ENCODE peak calls at places on chromosomes 7 and 10, in ten cellular contexts. K, N, B, V, U, C, Y, Q, A and E are unnamed samples.
A peak's percentile ranks its signal among the peaks of the same experiment; 100 is the strongest.

GRCh38 chr7:78620931-78621330 is 822.4 kb downstream of the PHTF2 start:
- DNase-seq in K (peak; percentile 3), N (no peak), B (no peak), V (peak; percentile 12), U (no peak), C (peak; percentile 4), Y (peak; percentile 70), Q (no peak), A (peak; percentile 14), E (no peak)

GRCh38 chr10:93224005-93224779 is 150.5 kb downstream of the CYP26A1 start:
- DNase-seq in K (no peak), N (no peak), B (no peak), V (no peak), U (no peak), C (no peak), Y (no peak), Q (no peak), A (no peak), E (no peak)

GRCh38 chr10:95790982-95791381 is 35.0 kb downstream of the ENTPD1 start:
- DNase-seq in K (no peak), N (no peak), B (no peak), V (no peak), U (no peak), C (no peak), Y (no peak), Q (no peak), A (no peak), E (no peak)

GRCh38 chr7:7931626-7932025 is 37.0 kb upstream of the GLCCI1 start:
- DNase-seq in K (no peak), N (no peak), B (no peak), V (no peak), U (no peak), C (no peak), Y (no peak), Q (no peak), A (no peak), E (no peak)

GRCh38 chr10:110410329-110411046 is 87.2 kb upstream of the DUSP5 start:
- DNase-seq in K (peak; percentile 98), N (no peak), B (no peak), V (peak; percentile 98), U (peak; percentile 65), C (peak; percentile 97), Y (no peak), Q (peak; percentile 77), A (peak; percentile 97), E (no peak)

GRCh38 chr10:78139336-78139735 is 105.7 kb downstream of the RPS24 start:
- DNase-seq in K (no peak), N (no peak), B (no peak), V (no peak), U (no peak), C (no peak), Y (peak; percentile 10), Q (no peak), A (no peak), E (no peak)

GRCh38 chr7:129438281-129438838 is 4.1 kb downstream of the STRIP2 start:
- DNase-seq in K (no peak), N (no peak), B (no peak), V (no peak), U (no peak), C (no peak), Y (no peak), Q (no peak), A (no peak), E (no peak)

GRCh38 chr7:54904130-54904529 is 114.7 kb upstream of the EGFR start:
- DNase-seq in K (peak; percentile 74), N (no peak), B (no peak), V (peak; percentile 97), U (no peak), C (peak; percentile 93), Y (no peak), Q (no peak), A (no peak), E (peak; percentile 32)

GRCh38 chr7:43844257-43844656 is 25.1 kb downstream of the MRPS24 start:
- DNase-seq in K (no peak), N (no peak), B (no peak), V (no peak), U (no peak), C (no peak), Y (no peak), Q (no peak), A (no peak), E (no peak)

GRCh38 chr7:28020302-28020940 is 160.2 kb downstream of the JAZF1 start:
- DNase-seq in K (peak; percentile 49), N (peak; percentile 71), B (peak; percentile 71), V (peak; percentile 77), U (peak; percentile 65), C (peak; percentile 86), Y (peak; percentile 78), Q (peak; percentile 58), A (peak; percentile 73), E (peak; percentile 74)

GRCh38 chr7:106870983-106871410 is 5.9 kb downstream of the PIK3CG start:
- DNase-seq in K (peak; percentile 27), N (no peak), B (no peak), V (peak; percentile 49), U (no peak), C (peak; percentile 5), Y (no peak), Q (no peak), A (no peak), E (no peak)

GRCh38 chr7:139673230-139673629 is 104.6 kb downstream of the HIPK2 start:
- DNase-seq in K (no peak), N (no peak), B (peak; percentile 51), V (no peak), U (peak; percentile 67), C (no peak), Y (peak; percentile 52), Q (peak; percentile 35), A (no peak), E (no peak)

GRCh38 chr7:33604015-33604414 is 301.3 kb upstream of the BMPER start:
- DNase-seq in K (no peak), N (no peak), B (no peak), V (peak; percentile 15), U (no peak), C (no peak), Y (no peak), Q (no peak), A (no peak), E (no peak)

GRCh38 chr7:50470250-50471163 is 20.4 kb upstream of the FIGNL1 start:
- DNase-seq in K (no peak), N (no peak), B (peak; percentile 50), V (no peak), U (no peak), C (no peak), Y (no peak), Q (no peak), A (no peak), E (no peak)

GRCh38 chr10:110572862-110573261 is 5.4 kb downstream of the SMC3 start:
- DNase-seq in K (no peak), N (no peak), B (no peak), V (no peak), U (no peak), C (no peak), Y (no peak), Q (no peak), A (no peak), E (no peak)

GRCh38 chr7:12570529-12571461 is at the start of gene SCIN:
- DNase-seq in K (peak; percentile 30), N (peak; percentile 40), B (peak; percentile 36), V (no peak), U (peak; percentile 50), C (peak; percentile 9), Y (peak; percentile 35), Q (peak; percentile 79), A (no peak), E (no peak)

DNA sequence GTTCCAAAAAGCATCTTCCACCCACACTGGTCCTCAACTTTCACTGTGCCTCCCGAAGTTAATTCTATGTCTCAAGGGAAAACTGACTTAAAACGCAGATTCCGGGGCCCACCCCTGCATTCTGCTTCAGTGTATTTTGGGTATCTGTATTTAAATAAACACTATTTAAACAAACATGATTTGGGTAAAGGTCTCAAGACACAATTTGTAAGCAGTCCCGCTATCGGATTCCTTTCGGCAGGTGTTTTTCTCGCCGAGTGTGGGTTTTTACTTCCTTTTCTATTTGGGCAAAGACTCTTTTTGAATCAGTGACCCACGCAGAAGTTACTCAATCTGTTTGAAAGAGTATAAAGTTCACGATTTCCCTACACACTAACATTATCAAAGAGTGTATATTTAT is 1.2 kb downstream of the PDIA4 start:
- DNase-seq in K (no peak), N (no peak), B (no peak), V (no peak), U (peak; percentile 22), C (no peak), Y (no peak), Q (no peak), A (no peak), E (no peak)
- H3K4me3 ChIP-seq in K (peak overlapping the region; percentile 85), N (peak overlapping the region; percentile 65), B (peak overlapping the region; percentile 91), V (peak overlapping the region; percentile 61), U (peak overlapping the region; percentile 51), C (peak overlapping the region; percentile 59), Y (peak overlapping the region; percentile 88), Q (no peak overlapping the region), A (peak overlapping the region; percentile 70), E (peak overlapping the region; percentile 73)

GRCh38 chr7:77571791-77572190 is 34.7 kb downstream of the PTPN12 start:
- DNase-seq in K (no peak), N (no peak), B (no peak), V (no peak), U (no peak), C (no peak), Y (no peak), Q (no peak), A (no peak), E (no peak)
- TF ChIP-seq CTCF in K (no peak), N (no peak), B (no peak), V (no peak), U (no peak), C (no peak), Y (no peak), Q (no peak), A (no peak), E (no peak)

GRCh38 chr7:83429493-83429892 is 219.4 kb downstream of the SEMA3E start:
- DNase-seq in K (no peak), N (no peak), B (no peak), V (no peak), U (no peak), C (no peak), Y (no peak), Q (no peak), A (no peak), E (no peak)
- H3K4me1 ChIP-seq in K (no peaks in the 10 kb centered on the region), N (no peaks in the 10 kb centered on the region), B (no peaks in the 10 kb centered on the region), V (no peaks in the 10 kb centered on the region), U (no peaks in the 10 kb centered on the region), C (no peaks in the 10 kb centered on the region), Y (no peaks in the 10 kb centered on the region), Q (no peaks in the 10 kb centered on the region), A (no peaks in the 10 kb centered on the region), E (no peaks in the 10 kb centered on the region)

DNA sequence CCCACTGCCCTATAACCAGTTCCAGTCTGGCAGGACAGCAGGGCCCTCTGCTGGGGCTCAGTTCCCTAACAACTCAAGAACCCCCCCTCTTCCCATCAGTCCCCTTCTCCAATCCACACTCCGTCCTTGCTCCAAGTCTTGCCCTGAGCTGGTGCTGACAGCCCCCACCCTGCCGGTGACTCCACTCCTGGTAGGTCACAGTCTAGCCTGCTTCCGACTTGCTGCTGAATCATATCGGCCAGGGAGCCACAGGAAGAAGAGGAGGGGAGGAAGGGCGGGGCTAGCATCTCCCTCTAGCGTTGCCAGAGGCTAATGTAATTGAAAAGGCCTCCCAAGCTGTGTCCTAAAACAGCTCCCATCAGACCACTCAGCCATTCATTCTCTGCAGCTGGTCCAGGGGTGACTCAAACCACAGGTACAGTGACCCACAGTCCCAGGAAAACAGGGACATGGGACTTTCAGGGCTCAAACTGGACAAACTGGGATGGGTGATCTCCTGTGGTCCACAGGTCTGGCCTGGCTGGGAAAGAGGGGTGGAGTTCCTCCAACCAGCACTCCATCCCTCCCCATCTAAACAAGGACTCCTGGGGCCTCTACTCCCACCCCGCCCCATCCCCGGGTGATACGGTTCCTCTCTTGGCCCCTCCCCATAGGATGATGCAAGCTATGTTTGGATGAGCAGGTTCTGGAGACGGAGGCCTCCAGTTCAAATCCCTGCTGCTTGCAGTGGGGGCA is 158.8 kb downstream of the SH3PXD2A start:
- DNase-seq in K (peak; percentile 94), N (peak; percentile 80), B (peak; percentile 70), V (peak; percentile 92), U (peak; percentile 23), C (peak; percentile 84), Y (no peak), Q (peak; percentile 67), A (peak; percentile 93), E (peak; percentile 59)
- H3K4me3 ChIP-seq in K (peak overlapping the region; percentile 37), N (no peak overlapping the region), B (no peak overlapping the region), V (no peak overlapping the region), U (no peak overlapping the region), C (no peak overlapping the region), Y (no peak overlapping the region), Q (no peak overlapping the region), A (no peak overlapping the region), E (no peak overlapping the region)